ENCODE peak calls at places on chromosomes 7 and 10, in five cellular contexts. One of them, this sample, is unnamed. For H3K4me1, the result is how much of the 10 kb centered on the place peaks cover.

GRCh38 chr10:33216661-33217427 is 117.6 kb downstream of the NRP1 start:
- DNase-seq in A673: peak
- DNase-seq in foreskin keratinocyte: peak
- DNase-seq in uterus: no peak
- DNase-seq in CD8-positive, alpha-beta memory T cell: no peak
- DNase-seq in this sample: no peak

GRCh38 chr7:16357921-16358320 is 63.4 kb downstream of the CRPPA start:
- DNase-seq in A673: no peak
- DNase-seq in foreskin keratinocyte: no peak
- DNase-seq in uterus: no peak
- DNase-seq in CD8-positive, alpha-beta memory T cell: no peak
- DNase-seq in this sample: no peak

GRCh38 chr10:86234553-86235270 is 131.9 kb downstream of the GRID1 start:
- DNase-seq in A673: no peak
- DNase-seq in foreskin keratinocyte: no peak
- DNase-seq in uterus: no peak
- DNase-seq in CD8-positive, alpha-beta memory T cell: no peak
- DNase-seq in this sample: no peak

GRCh38 chr10:3784510-3785250 is at the start of gene KLF6:
- DNase-seq in A673: peak
- DNase-seq in foreskin keratinocyte: no peak
- DNase-seq in uterus: peak
- DNase-seq in CD8-positive, alpha-beta memory T cell: no peak
- DNase-seq in this sample: peak

GRCh38 chr7:150368884-150369739 is 490 bp downstream of the REPIN1 start:
- DNase-seq in A673: peak
- DNase-seq in foreskin keratinocyte: no peak
- DNase-seq in uterus: peak
- DNase-seq in CD8-positive, alpha-beta memory T cell: peak
- DNase-seq in this sample: peak

GRCh38 chr7:2272031-2272430 is 30.0 kb downstream of the NUDT1 start:
- DNase-seq in A673: no peak
- DNase-seq in foreskin keratinocyte: no peak
- DNase-seq in uterus: no peak
- DNase-seq in CD8-positive, alpha-beta memory T cell: no peak
- DNase-seq in this sample: no peak

GRCh38 chr7:69002416-69002815 is 595.9 kb upstream of the AUTS2 start:
- DNase-seq in A673: no peak
- DNase-seq in foreskin keratinocyte: peak
- DNase-seq in uterus: no peak
- DNase-seq in CD8-positive, alpha-beta memory T cell: no peak
- DNase-seq in this sample: no peak

GRCh38 chr7:140059288-140060242 is 3.2 kb downstream of the PARP12 start:
- DNase-seq in A673: peak
- DNase-seq in foreskin keratinocyte: peak
- DNase-seq in uterus: peak
- DNase-seq in CD8-positive, alpha-beta memory T cell: no peak
- DNase-seq in this sample: peak

GRCh38 chr7:90764848-90765570 is 168.9 kb downstream of the CDK14 start:
- DNase-seq in A673: peak
- DNase-seq in foreskin keratinocyte: no peak
- DNase-seq in uterus: no peak
- DNase-seq in CD8-positive, alpha-beta memory T cell: no peak
- DNase-seq in this sample: no peak

GRCh38 chr7:99308461-99309074 is 17.1 kb upstream of the ARPC1A start:
- DNase-seq in A673: no peak
- DNase-seq in foreskin keratinocyte: peak
- DNase-seq in uterus: no peak
- DNase-seq in CD8-positive, alpha-beta memory T cell: no peak
- DNase-seq in this sample: no peak

GRCh38 chr7:74033372-74034311 is 5.7 kb downstream of the ELN start:
- DNase-seq in A673: no peak
- DNase-seq in foreskin keratinocyte: no peak
- DNase-seq in uterus: peak
- DNase-seq in CD8-positive, alpha-beta memory T cell: no peak
- DNase-seq in this sample: peak

GRCh38 chr7:148701414-148701813 is 2.7 kb downstream of the CUL1 start:
- DNase-seq in A673: peak
- DNase-seq in foreskin keratinocyte: peak
- DNase-seq in uterus: no peak
- DNase-seq in CD8-positive, alpha-beta memory T cell: no peak
- DNase-seq in this sample: no peak

GRCh38 chr10:32378371-32379301 is 31.7 kb upstream of the EPC1 start:
- DNase-seq in A673: peak
- DNase-seq in foreskin keratinocyte: peak
- DNase-seq in uterus: peak
- DNase-seq in CD8-positive, alpha-beta memory T cell: peak
- DNase-seq in this sample: peak

GRCh38 chr7:7568553-7568952 is 1.9 kb downstream of the MIOS start:
- DNase-seq in A673: no peak
- DNase-seq in foreskin keratinocyte: no peak
- DNase-seq in uterus: no peak
- DNase-seq in CD8-positive, alpha-beta memory T cell: no peak
- DNase-seq in this sample: no peak

GRCh38 chr7:112989531-112989930 is 97.1 kb downstream of the GPR85 start:
- DNase-seq in A673: no peak
- DNase-seq in foreskin keratinocyte: no peak
- DNase-seq in uterus: no peak
- DNase-seq in CD8-positive, alpha-beta memory T cell: no peak
- DNase-seq in this sample: no peak

GRCh38 chr7:158054081-158054480 is 533.5 kb downstream of the PTPRN2 start:
- DNase-seq in A673: no peak
- DNase-seq in foreskin keratinocyte: no peak
- DNase-seq in uterus: no peak
- DNase-seq in CD8-positive, alpha-beta memory T cell: no peak
- DNase-seq in this sample: no peak

GRCh38 chr10:80535671-80536360 is 1.9 kb upstream of the SH2D4B start:
- DNase-seq in A673: peak
- DNase-seq in foreskin keratinocyte: peak
- DNase-seq in uterus: peak
- DNase-seq in CD8-positive, alpha-beta memory T cell: peak
- DNase-seq in this sample: peak

GRCh38 chr7:16071246-16071857 is 350.0 kb downstream of the CRPPA start:
- DNase-seq in A673: peak
- DNase-seq in foreskin keratinocyte: peak
- DNase-seq in uterus: no peak
- DNase-seq in CD8-positive, alpha-beta memory T cell: no peak
- DNase-seq in this sample: peak

GRCh38 chr7:25069900-25070443 is 55.1 kb downstream of the CYCS start:
- DNase-seq in A673: peak
- DNase-seq in foreskin keratinocyte: peak
- DNase-seq in uterus: peak
- DNase-seq in CD8-positive, alpha-beta memory T cell: peak
- DNase-seq in this sample: peak

GRCh38 chr7:120993575-120994191 is 5.2 kb downstream of the CPED1 start:
- DNase-seq in A673: no peak
- DNase-seq in foreskin keratinocyte: peak
- DNase-seq in uterus: no peak
- DNase-seq in CD8-positive, alpha-beta memory T cell: no peak
- DNase-seq in this sample: no peak

GRCh38 chr7:143385891-143386781 is 5.0 kb downstream of the ZYX start:
- DNase-seq in A673: no peak
- DNase-seq in foreskin keratinocyte: no peak
- DNase-seq in uterus: no peak
- DNase-seq in CD8-positive, alpha-beta memory T cell: no peak
- DNase-seq in this sample: no peak

GRCh38 chr10:103622286-103622685 is 128.8 kb downstream of the NEURL1 start:
- DNase-seq in A673: no peak
- DNase-seq in foreskin keratinocyte: no peak
- DNase-seq in uterus: no peak
- DNase-seq in CD8-positive, alpha-beta memory T cell: no peak
- DNase-seq in this sample: no peak

GRCh38 chr10:103620357-103620749 is 126.8 kb downstream of the NEURL1 start:
- DNase-seq in A673: no peak
- DNase-seq in foreskin keratinocyte: no peak
- DNase-seq in uterus: peak
- DNase-seq in CD8-positive, alpha-beta memory T cell: no peak
- DNase-seq in this sample: no peak

GRCh38 chr10:103622935-103623574 is 129.6 kb downstream of the NEURL1 start:
- DNase-seq in A673: no peak
- DNase-seq in foreskin keratinocyte: no peak
- DNase-seq in uterus: no peak
- DNase-seq in CD8-positive, alpha-beta memory T cell: no peak
- DNase-seq in this sample: no peak

GRCh38 chr10:103620891-103621777 is 127.6 kb downstream of the NEURL1 start:
- DNase-seq in A673: no peak
- DNase-seq in foreskin keratinocyte: no peak
- DNase-seq in uterus: no peak
- DNase-seq in CD8-positive, alpha-beta memory T cell: no peak
- DNase-seq in this sample: no peak

GRCh38 chr10:103621778-103622115 is 128.2 kb downstream of the NEURL1 start:
- DNase-seq in A673: no peak
- DNase-seq in foreskin keratinocyte: no peak
- DNase-seq in uterus: no peak
- DNase-seq in CD8-positive, alpha-beta memory T cell: no peak
- DNase-seq in this sample: no peak
- H3K4me1 ChIP-seq in A673: under half
- H3K4me1 ChIP-seq in foreskin keratinocyte: under half
- H3K4me1 ChIP-seq in uterus: under half
- H3K4me1 ChIP-seq in CD8-positive, alpha-beta memory T cell: under half
- H3K4me1 ChIP-seq in this sample: under half

GRCh38 chr10:116766241-116767198 is 24.2 kb upstream of the HSPA12A start:
- DNase-seq in A673: no peak
- DNase-seq in foreskin keratinocyte: no peak
- DNase-seq in uterus: no peak
- DNase-seq in CD8-positive, alpha-beta memory T cell: no peak
- DNase-seq in this sample: no peak

GRCh38 chr10:116764979-116765378 is 22.6 kb upstream of the HSPA12A start:
- DNase-seq in A673: no peak
- DNase-seq in foreskin keratinocyte: no peak
- DNase-seq in uterus: no peak
- DNase-seq in CD8-positive, alpha-beta memory T cell: no peak
- DNase-seq in this sample: no peak

GRCh38 chr10:116763440-116763839 is 21.1 kb upstream of the HSPA12A start:
- DNase-seq in A673: no peak
- DNase-seq in foreskin keratinocyte: no peak
- DNase-seq in uterus: no peak
- DNase-seq in CD8-positive, alpha-beta memory T cell: no peak
- DNase-seq in this sample: no peak

GRCh38 chr10:116767235-116767634 is 24.9 kb upstream of the HSPA12A start:
- DNase-seq in A673: no peak
- DNase-seq in foreskin keratinocyte: peak
- DNase-seq in uterus: peak
- DNase-seq in CD8-positive, alpha-beta memory T cell: no peak
- DNase-seq in this sample: peak

DNA sequence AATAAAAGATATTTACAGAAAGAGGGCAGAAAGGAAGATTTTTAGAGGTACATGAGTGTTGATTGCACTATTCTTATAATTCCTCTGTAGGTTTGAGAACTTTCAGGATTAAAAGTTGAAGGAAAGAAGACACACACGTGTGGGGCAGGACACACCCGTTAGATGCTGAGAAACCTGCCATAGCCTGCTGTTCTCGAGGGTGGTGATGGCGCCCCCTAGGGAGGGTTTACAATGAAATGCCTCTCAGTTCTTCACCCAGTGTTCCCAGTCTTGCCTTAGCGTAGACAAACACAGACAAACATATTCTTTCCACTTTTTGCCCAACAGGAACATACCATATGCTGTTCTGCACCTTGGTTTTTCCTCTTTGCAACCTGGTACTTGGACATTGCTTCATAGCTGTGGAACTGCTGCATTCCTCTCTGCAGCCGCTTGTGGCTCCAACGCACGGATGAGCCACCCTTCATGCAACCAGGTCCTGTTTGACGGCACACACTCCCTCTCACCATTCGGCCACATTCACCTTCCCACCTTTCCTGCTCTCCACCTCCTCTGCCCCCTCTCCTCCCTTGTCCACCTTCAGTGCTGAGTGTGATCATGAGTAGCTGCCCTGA is 23.3 kb upstream of the HSPA12A start:
- DNase-seq in A673: peak
- DNase-seq in foreskin keratinocyte: no peak
- DNase-seq in uterus: no peak
- DNase-seq in CD8-positive, alpha-beta memory T cell: no peak
- DNase-seq in this sample: no peak
- H3K4me1 ChIP-seq in A673: under half
- H3K4me1 ChIP-seq in foreskin keratinocyte: under half
- H3K4me1 ChIP-seq in uterus: under half
- H3K4me1 ChIP-seq in CD8-positive, alpha-beta memory T cell: under half
- H3K4me1 ChIP-seq in this sample: under half

GRCh38 chr10:103580011-103580410 is 86.5 kb downstream of the NEURL1 start:
- DNase-seq in A673: no peak
- DNase-seq in foreskin keratinocyte: no peak
- DNase-seq in uterus: no peak
- DNase-seq in CD8-positive, alpha-beta memory T cell: no peak
- DNase-seq in this sample: no peak
- H3K4me1 ChIP-seq in A673: under half
- H3K4me1 ChIP-seq in foreskin keratinocyte: under half
- H3K4me1 ChIP-seq in uterus: under half
- H3K4me1 ChIP-seq in CD8-positive, alpha-beta memory T cell: under half
- H3K4me1 ChIP-seq in this sample: under half

GRCh38 chr7:134732739-134733138 is 46.7 kb upstream of the CALD1 start:
- DNase-seq in A673: no peak
- DNase-seq in foreskin keratinocyte: no peak
- DNase-seq in uterus: peak
- DNase-seq in CD8-positive, alpha-beta memory T cell: no peak
- DNase-seq in this sample: no peak
- H3K4me1 ChIP-seq in A673: under half
- H3K4me1 ChIP-seq in foreskin keratinocyte: under half
- H3K4me1 ChIP-seq in uterus: under half
- H3K4me1 ChIP-seq in CD8-positive, alpha-beta memory T cell: under half
- H3K4me1 ChIP-seq in this sample: under half

DNA sequence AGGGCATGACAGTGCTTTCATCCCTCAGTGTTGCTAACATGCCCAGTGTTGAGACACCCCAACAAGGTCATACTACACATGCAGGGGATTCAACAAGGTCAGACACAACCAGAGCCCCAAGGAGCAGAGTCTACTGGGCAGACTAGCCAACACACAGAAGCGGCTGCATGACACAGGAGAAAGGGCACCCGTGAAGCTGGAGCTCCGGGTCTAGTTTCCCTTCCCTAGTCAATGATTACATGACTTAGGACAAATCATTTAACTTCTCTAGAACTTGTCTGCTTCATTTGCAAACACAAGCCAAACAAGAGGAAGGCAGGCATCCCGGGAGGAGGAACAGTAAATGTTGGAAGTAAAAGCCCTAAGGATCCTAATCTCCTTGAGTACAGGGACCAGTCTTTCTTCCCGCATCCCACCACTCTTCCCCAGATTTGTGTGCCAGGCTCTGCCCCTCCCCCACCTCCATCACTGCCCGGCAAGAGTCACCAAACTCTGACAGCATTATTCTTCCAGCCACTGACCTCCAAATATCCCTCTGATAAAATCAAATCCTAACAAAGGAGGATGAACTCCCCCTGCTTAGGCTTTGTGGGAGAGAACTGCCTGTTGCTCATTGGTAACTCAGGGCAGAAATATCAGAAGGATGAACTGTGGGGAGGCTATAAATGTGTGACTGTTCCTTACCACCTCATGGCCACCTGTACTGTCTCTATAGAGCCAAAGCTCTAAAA is 104.3 kb downstream of the KCNMA1 start:
- DNase-seq in A673: no peak
- DNase-seq in foreskin keratinocyte: no peak
- DNase-seq in uterus: no peak
- DNase-seq in CD8-positive, alpha-beta memory T cell: no peak
- DNase-seq in this sample: no peak
- H3K4me1 ChIP-seq in A673: under half
- H3K4me1 ChIP-seq in foreskin keratinocyte: under half
- H3K4me1 ChIP-seq in uterus: under half
- H3K4me1 ChIP-seq in CD8-positive, alpha-beta memory T cell: under half
- H3K4me1 ChIP-seq in this sample: under half

This sample was measured in ovary.